ENCODE peak calls at places on chromosome 1, in six cellular contexts. P, U, Q, A, G and Z are unnamed samples.

GRCh38 chr1:41698916-41699860 is 214.7 kb upstream of the EDN2 start:
- DNase-seq in G (peak; percentile 23), U (no peak), Q (no peak), P (no peak), A (no peak), Z (no peak)

GRCh38 chr1:212470059-212470458 is 37.3 kb downstream of the NENF start:
- DNase-seq in U (no peak), Q (peak; percentile 83), A (no peak), P (no peak), G (no peak), Z (no peak)

GRCh38 chr1:231284441-231284840 is 43.4 kb downstream of the GNPAT start:
- DNase-seq in P (no peak), G (no peak), A (no peak), U (no peak), Q (no peak), Z (no peak)

GRCh38 chr1:44485229-44485932 is 80.3 kb downstream of the RNF220 start:
- DNase-seq in G (no peak), A (no peak), P (no peak), Q (no peak), U (no peak), Z (no peak)

GRCh38 chr1:92476071-92476607 is 10.6 kb downstream of the GFI1 start:
- DNase-seq in P (no peak), Q (no peak), A (peak; percentile 32), U (no peak), G (peak; percentile 31), Z (no peak)

GRCh38 chr1:89884718-89885596 is 64.1 kb downstream of the LRRC8D start:
- DNase-seq in U (no peak), Q (no peak), P (no peak), A (no peak), G (no peak), Z (no peak)

GRCh38 chr1:226274138-226274537 is 34.8 kb downstream of the LIN9 start:
- DNase-seq in P (no peak), Q (no peak), G (no peak), U (no peak), A (no peak), Z (no peak)

GRCh38 chr1:210727709-210728108 is 399.0 kb downstream of the HHAT start:
- DNase-seq in P (no peak), A (no peak), U (peak; percentile 40), G (no peak), Q (no peak), Z (peak; percentile 51)

GRCh38 chr1:157671895-157672294 is 28.7 kb downstream of the FCRL3 start:
- DNase-seq in G (no peak), A (no peak), U (no peak), P (no peak), Q (no peak), Z (no peak)